ENCODE peak calls at places on chromosome 4, in six cellular contexts. One of them, this sample, is unnamed.

GRCh38 chr4:19905006-19905405 is 346.7 kb upstream of the SLIT2 start:
- ATAC-seq in Panc1: no peak
- ATAC-seq in upper lobe of left lung: no peak
- ATAC-seq in HepG2: no peak
- ATAC-seq in HCT116: no peak
- ATAC-seq in GM12878: no peak
- ATAC-seq in this sample: no peak

GRCh38 chr4:54620773-54621172 is 37.0 kb upstream of the KIT start:
- ATAC-seq in Panc1: no peak
- ATAC-seq in upper lobe of left lung: no peak
- ATAC-seq in HepG2: no peak
- ATAC-seq in HCT116: no peak
- ATAC-seq in GM12878: no peak
- ATAC-seq in this sample: no peak

GRCh38 chr4:150006197-150006596 is 72.0 kb upstream of the DCLK2 start:
- ATAC-seq in Panc1: no peak
- ATAC-seq in upper lobe of left lung: no peak
- ATAC-seq in HepG2: no peak
- ATAC-seq in HCT116: no peak
- ATAC-seq in GM12878: no peak
- ATAC-seq in this sample: no peak

GRCh38 chr4:183097251-183098079 is 1.6 kb upstream of the WWC2 start:
- ATAC-seq in Panc1: no peak
- ATAC-seq in upper lobe of left lung: peak; percentile 0
- ATAC-seq in HepG2: no peak
- ATAC-seq in HCT116: no peak
- ATAC-seq in GM12878: no peak
- ATAC-seq in this sample: no peak

GRCh38 chr4:81595287-81595686 is 123.6 kb upstream of the RASGEF1B start:
- ATAC-seq in Panc1: no peak
- ATAC-seq in upper lobe of left lung: no peak
- ATAC-seq in HepG2: no peak
- ATAC-seq in HCT116: no peak
- ATAC-seq in GM12878: no peak
- ATAC-seq in this sample: no peak

GRCh38 chr4:7971881-7972500 is 32.3 kb upstream of the AFAP1 start:
- ATAC-seq in Panc1: peak; percentile 11
- ATAC-seq in upper lobe of left lung: peak; percentile 0
- ATAC-seq in HepG2: peak; percentile 20
- ATAC-seq in HCT116: peak; percentile 22
- ATAC-seq in GM12878: no peak
- ATAC-seq in this sample: no peak

GRCh38 chr4:88573286-88573994 is 18.8 kb upstream of the HERC3 start:
- ATAC-seq in Panc1: no peak
- ATAC-seq in upper lobe of left lung: no peak
- ATAC-seq in HepG2: no peak
- ATAC-seq in HCT116: no peak
- ATAC-seq in GM12878: no peak
- ATAC-seq in this sample: no peak

GRCh38 chr4:139719381-139720101 is 53.9 kb downstream of the MGST2 start:
- ATAC-seq in Panc1: no peak
- ATAC-seq in upper lobe of left lung: peak; percentile 66
- ATAC-seq in HepG2: peak; percentile 33
- ATAC-seq in HCT116: no peak
- ATAC-seq in GM12878: no peak
- ATAC-seq in this sample: no peak

GRCh38 chr4:138756519-138756918 is 259.1 kb upstream of the NOCT start:
- ATAC-seq in Panc1: no peak
- ATAC-seq in upper lobe of left lung: no peak
- ATAC-seq in HepG2: peak; percentile 61
- ATAC-seq in HCT116: no peak
- ATAC-seq in GM12878: no peak
- ATAC-seq in this sample: no peak

GRCh38 chr4:64388252-64388651 is 21.0 kb downstream of the TECRL start:
- ATAC-seq in Panc1: no peak
- ATAC-seq in upper lobe of left lung: no peak
- ATAC-seq in HepG2: no peak
- ATAC-seq in HCT116: no peak
- ATAC-seq in GM12878: no peak
- ATAC-seq in this sample: no peak

GRCh38 chr4:31620476-31620875 is 900.3 kb downstream of the PCDH7 start:
- ATAC-seq in Panc1: no peak
- ATAC-seq in upper lobe of left lung: no peak
- ATAC-seq in HepG2: no peak
- ATAC-seq in HCT116: no peak
- ATAC-seq in GM12878: no peak
- ATAC-seq in this sample: no peak

DNA sequence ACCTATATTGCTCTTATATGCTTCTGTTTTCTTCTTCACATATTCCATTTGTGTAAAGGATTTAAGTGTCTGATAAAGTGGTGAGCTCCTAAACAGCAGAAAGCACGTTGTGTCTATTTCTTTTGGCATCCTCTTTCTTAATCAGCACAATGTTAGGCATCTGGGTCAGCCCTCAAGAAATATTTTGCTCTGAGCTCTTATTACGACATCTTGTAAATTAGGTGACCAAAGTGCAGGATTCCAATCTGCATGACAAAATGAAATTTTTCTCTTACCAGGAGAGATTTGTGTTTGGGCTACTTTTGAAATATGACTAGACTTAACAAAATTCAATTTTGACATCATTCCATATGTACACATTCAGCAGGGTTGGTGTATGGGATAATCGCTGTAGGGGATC is 210.0 kb upstream of the IGFBP7 start:
- ATAC-seq in Panc1: no peak
- ATAC-seq in upper lobe of left lung: no peak
- ATAC-seq in HepG2: no peak
- ATAC-seq in HCT116: no peak
- ATAC-seq in GM12878: no peak
- ATAC-seq in this sample: no peak
- TF ChIP-seq POLR2AphosphoS5 in Panc1: no peak
- TF ChIP-seq POLR2AphosphoS5 in upper lobe of left lung: no peak
- TF ChIP-seq POLR2AphosphoS5 in HepG2: no peak
- TF ChIP-seq POLR2AphosphoS5 in HCT116: no peak
- TF ChIP-seq POLR2AphosphoS5 in GM12878: no peak
- TF ChIP-seq POLR2AphosphoS5 in this sample: no peak

DNA sequence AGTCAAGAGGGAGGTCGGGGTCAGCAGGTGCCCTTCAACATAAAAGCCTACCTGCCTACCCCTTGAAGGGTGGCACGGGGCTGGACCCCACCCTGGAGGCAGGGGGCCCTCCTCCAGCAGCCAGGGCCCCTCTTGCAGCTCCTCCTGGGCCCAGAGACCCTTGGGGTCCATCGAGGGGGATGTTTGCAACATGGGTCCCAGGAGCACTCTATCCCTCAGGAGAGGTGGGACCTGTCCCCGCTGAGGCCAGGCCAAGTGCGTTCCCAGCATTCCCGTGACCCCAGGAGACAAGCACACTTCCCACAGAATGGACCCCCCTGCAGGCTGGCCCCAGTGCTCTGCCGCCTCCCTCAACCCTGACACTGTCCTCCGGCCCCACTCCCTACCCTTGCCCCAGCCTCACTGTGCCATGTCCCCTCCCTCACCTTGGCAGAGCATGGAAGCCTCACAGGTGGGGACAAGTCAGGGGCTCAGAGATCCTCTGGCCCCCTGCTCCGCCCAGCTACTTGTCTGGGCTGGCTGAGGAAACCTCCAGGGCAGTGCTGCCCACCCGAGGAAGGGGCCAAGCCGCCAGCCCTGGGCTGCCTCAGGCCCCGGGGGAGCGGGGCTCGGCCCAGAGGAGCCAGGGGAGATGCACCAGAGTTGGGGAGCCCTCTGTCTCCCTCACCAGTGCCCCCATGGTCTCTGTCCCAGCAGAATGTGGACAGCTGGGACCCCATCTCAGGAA is 2.2 kb downstream of the MXD4 start:
- ATAC-seq in Panc1: no peak
- ATAC-seq in upper lobe of left lung: no peak
- ATAC-seq in HepG2: no peak
- ATAC-seq in HCT116: no peak
- ATAC-seq in GM12878: no peak
- ATAC-seq in this sample: no peak
- H3K4me3 ChIP-seq in Panc1: no peak overlapping the region
- H3K4me3 ChIP-seq in upper lobe of left lung: peak overlapping the region; percentile 98
- H3K4me3 ChIP-seq in HepG2: peak overlapping the region; percentile 85
- H3K4me3 ChIP-seq in HCT116: no peak overlapping the region
- H3K4me3 ChIP-seq in GM12878: peak overlapping the region; percentile 88
- H3K4me3 ChIP-seq in this sample: no peak overlapping the region

GRCh38 chr4:129059028-129059427 is 34.3 kb downstream of the SCLT1 start:
- ATAC-seq in Panc1: no peak
- ATAC-seq in upper lobe of left lung: no peak
- ATAC-seq in HepG2: no peak
- ATAC-seq in HCT116: no peak
- ATAC-seq in GM12878: no peak
- ATAC-seq in this sample: no peak

GRCh38 chr4:129063640-129064039 is 29.7 kb downstream of the SCLT1 start:
- ATAC-seq in Panc1: no peak
- ATAC-seq in upper lobe of left lung: no peak
- ATAC-seq in HepG2: no peak
- ATAC-seq in HCT116: no peak
- ATAC-seq in GM12878: no peak
- ATAC-seq in this sample: no peak

GRCh38 chr4:129064717-129065116 is 28.6 kb downstream of the SCLT1 start:
- ATAC-seq in Panc1: no peak
- ATAC-seq in upper lobe of left lung: no peak
- ATAC-seq in HepG2: no peak
- ATAC-seq in HCT116: no peak
- ATAC-seq in GM12878: no peak
- ATAC-seq in this sample: no peak

GRCh38 chr4:129062580-129062979 is 30.8 kb downstream of the SCLT1 start:
- ATAC-seq in Panc1: no peak
- ATAC-seq in upper lobe of left lung: no peak
- ATAC-seq in HepG2: no peak
- ATAC-seq in HCT116: no peak
- ATAC-seq in GM12878: no peak
- ATAC-seq in this sample: no peak
- H3K9me3 ChIP-seq in Panc1: peaks cover 25% of the 10 kb centered on the region
- H3K9me3 ChIP-seq in upper lobe of left lung: peaks cover 59% of the 10 kb centered on the region
- H3K9me3 ChIP-seq in HepG2: peaks cover 62% of the 10 kb centered on the region
- H3K9me3 ChIP-seq in HCT116: peaks cover 13% of the 10 kb centered on the region
- H3K9me3 ChIP-seq in GM12878: peaks cover 31% of the 10 kb centered on the region
- H3K9me3 ChIP-seq in this sample: no peaks in the 10 kb centered on the region

GRCh38 chr4:17546222-17546621 is 30.8 kb upstream of the LAP3 start:
- ATAC-seq in Panc1: no peak
- ATAC-seq in upper lobe of left lung: no peak
- ATAC-seq in HepG2: no peak
- ATAC-seq in HCT116: no peak
- ATAC-seq in GM12878: no peak
- ATAC-seq in this sample: no peak
- TF ChIP-seq POLR2AphosphoS5 in Panc1: no peak
- TF ChIP-seq POLR2AphosphoS5 in upper lobe of left lung: no peak
- TF ChIP-seq POLR2AphosphoS5 in HepG2: no peak
- TF ChIP-seq POLR2AphosphoS5 in HCT116: no peak
- TF ChIP-seq POLR2AphosphoS5 in GM12878: no peak
- TF ChIP-seq POLR2AphosphoS5 in this sample: no peak

DNA sequence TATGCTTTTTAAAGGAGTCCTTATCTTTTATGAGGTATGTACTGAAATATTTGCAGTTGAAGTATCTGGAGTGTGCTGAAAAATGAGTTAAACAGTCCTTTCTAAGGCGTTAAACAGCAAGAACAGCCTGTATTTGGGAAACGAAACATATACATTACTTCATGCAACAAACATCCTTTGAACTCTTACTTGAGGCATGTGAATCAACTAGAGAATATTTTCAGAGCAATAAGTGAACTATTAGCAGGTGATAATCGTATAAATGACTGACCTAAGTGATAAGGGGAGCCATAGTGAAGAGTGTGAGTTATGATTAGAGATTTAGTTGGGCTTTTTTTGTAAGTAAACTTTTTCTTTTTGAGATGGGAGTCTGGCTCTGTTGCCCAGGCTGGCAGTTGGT is 45.9 kb upstream of the RHOH start:
- ATAC-seq in Panc1: no peak
- ATAC-seq in upper lobe of left lung: no peak
- ATAC-seq in HepG2: no peak
- ATAC-seq in HCT116: no peak
- ATAC-seq in GM12878: peak; percentile 61
- ATAC-seq in this sample: no peak
- H3K4me3 ChIP-seq in Panc1: no peak overlapping the region
- H3K4me3 ChIP-seq in upper lobe of left lung: no peak overlapping the region
- H3K4me3 ChIP-seq in HepG2: no peak overlapping the region
- H3K4me3 ChIP-seq in HCT116: no peak overlapping the region
- H3K4me3 ChIP-seq in GM12878: no peak overlapping the region
- H3K4me3 ChIP-seq in this sample: no peak overlapping the region

GRCh38 chr4:166635367-166635766 is 598.9 kb downstream of the SPOCK3 start:
- ATAC-seq in Panc1: no peak
- ATAC-seq in upper lobe of left lung: no peak
- ATAC-seq in HepG2: no peak
- ATAC-seq in HCT116: no peak
- ATAC-seq in GM12878: no peak
- ATAC-seq in this sample: no peak

GRCh38 chr4:166637816-166638215 is 596.5 kb downstream of the SPOCK3 start:
- ATAC-seq in Panc1: no peak
- ATAC-seq in upper lobe of left lung: no peak
- ATAC-seq in HepG2: no peak
- ATAC-seq in HCT116: no peak
- ATAC-seq in GM12878: no peak
- ATAC-seq in this sample: no peak
- H3K9me3 ChIP-seq in Panc1: no peaks in the 10 kb centered on the region
- H3K9me3 ChIP-seq in upper lobe of left lung: peaks cover 3% of the 10 kb centered on the region
- H3K9me3 ChIP-seq in HepG2: no peaks in the 10 kb centered on the region
- H3K9me3 ChIP-seq in HCT116: no peaks in the 10 kb centered on the region
- H3K9me3 ChIP-seq in GM12878: no peaks in the 10 kb centered on the region
- H3K9me3 ChIP-seq in this sample: no peaks in the 10 kb centered on the region

GRCh38 chr4:2768921-2769336 is 12.8 kb upstream of the TNIP2 start:
- ATAC-seq in Panc1: no peak
- ATAC-seq in upper lobe of left lung: no peak
- ATAC-seq in HepG2: peak; percentile 68
- ATAC-seq in HCT116: no peak
- ATAC-seq in GM12878: no peak
- ATAC-seq in this sample: no peak

GRCh38 chr4:2765832-2766526 is 9.8 kb upstream of the TNIP2 start:
- ATAC-seq in Panc1: no peak
- ATAC-seq in upper lobe of left lung: no peak
- ATAC-seq in HepG2: no peak
- ATAC-seq in HCT116: no peak
- ATAC-seq in GM12878: no peak
- ATAC-seq in this sample: no peak

GRCh38 chr4:2767046-2767704 is 11.0 kb upstream of the TNIP2 start:
- ATAC-seq in Panc1: no peak
- ATAC-seq in upper lobe of left lung: no peak
- ATAC-seq in HepG2: peak; percentile 23
- ATAC-seq in HCT116: no peak
- ATAC-seq in GM12878: no peak
- ATAC-seq in this sample: no peak

GRCh38 chr4:2767705-2768074 is 11.6 kb upstream of the TNIP2 start:
- ATAC-seq in Panc1: no peak
- ATAC-seq in upper lobe of left lung: no peak
- ATAC-seq in HepG2: peak; percentile 73
- ATAC-seq in HCT116: no peak
- ATAC-seq in GM12878: no peak
- ATAC-seq in this sample: no peak

GRCh38 chr4:2768124-2768523 is 12.0 kb upstream of the TNIP2 start:
- ATAC-seq in Panc1: no peak
- ATAC-seq in upper lobe of left lung: no peak
- ATAC-seq in HepG2: peak; percentile 23
- ATAC-seq in HCT116: no peak
- ATAC-seq in GM12878: no peak
- ATAC-seq in this sample: no peak
- TF ChIP-seq POLR2AphosphoS5 in Panc1: no peak
- TF ChIP-seq POLR2AphosphoS5 in upper lobe of left lung: no peak
- TF ChIP-seq POLR2AphosphoS5 in HepG2: no peak
- TF ChIP-seq POLR2AphosphoS5 in HCT116: no peak
- TF ChIP-seq POLR2AphosphoS5 in GM12878: no peak
- TF ChIP-seq POLR2AphosphoS5 in this sample: no peak

This sample was measured in gastroesophageal sphincter.